ENCODE peak calls at places on chromosomes 4 and X, in nine cellular contexts. One of them, this sample, is unnamed.
A peak's percentile ranks its signal among the peaks of the same experiment; 100 is the strongest.

GRCh38 chr4:26223160-26223559 is 97.7 kb upstream of the RBPJ start:
- DNase-seq in HFFc6: peak; percentile 92
- DNase-seq in dorsolateral prefrontal cortex: no peak
- DNase-seq in tibial nerve: no peak
- DNase-seq in GM12878: no peak
- DNase-seq in Peyer's patch: no peak
- DNase-seq in choroid plexus epithelial cell: no peak
- DNase-seq in fibroblast of lung: peak; percentile 74
- DNase-seq in cardiac fibroblast: no peak
- DNase-seq in this sample: no peak

GRCh38 chrX:31658360-31658759 is 586.5 kb upstream of the FTHL17 start:
- DNase-seq in Peyer's patch: no peak
- DNase-seq in HFFc6: peak; percentile 11
- DNase-seq in cardiac fibroblast: peak; percentile 52
- DNase-seq in dorsolateral prefrontal cortex: no peak
- DNase-seq in fibroblast of lung: peak; percentile 30
- DNase-seq in GM12878: no peak
- DNase-seq in choroid plexus epithelial cell: peak; percentile 46
- DNase-seq in tibial nerve: no peak
- DNase-seq in this sample: no peak

GRCh38 chrX:47854474-47854873 is 17.8 kb downstream of the ZNF81 start:
- DNase-seq in Peyer's patch: peak; percentile 50
- DNase-seq in HFFc6: no peak
- DNase-seq in GM12878: no peak
- DNase-seq in choroid plexus epithelial cell: peak; percentile 55
- DNase-seq in tibial nerve: no peak
- DNase-seq in dorsolateral prefrontal cortex: no peak
- DNase-seq in fibroblast of lung: no peak
- DNase-seq in cardiac fibroblast: peak; percentile 54
- DNase-seq in this sample: peak; percentile 47

GRCh38 chrX:13000311-13000811 is 25.5 kb downstream of the TMSB4X start:
- DNase-seq in Peyer's patch: no peak
- DNase-seq in choroid plexus epithelial cell: no peak
- DNase-seq in HFFc6: no peak
- DNase-seq in dorsolateral prefrontal cortex: no peak
- DNase-seq in fibroblast of lung: no peak
- DNase-seq in GM12878: peak; percentile 90
- DNase-seq in cardiac fibroblast: no peak
- DNase-seq in tibial nerve: no peak
- DNase-seq in this sample: peak; percentile 67

GRCh38 chrX:22134681-22135080 is 102.6 kb downstream of the PHEX start:
- DNase-seq in Peyer's patch: no peak
- DNase-seq in HFFc6: peak; percentile 66
- DNase-seq in fibroblast of lung: peak; percentile 80
- DNase-seq in GM12878: no peak
- DNase-seq in tibial nerve: no peak
- DNase-seq in dorsolateral prefrontal cortex: no peak
- DNase-seq in choroid plexus epithelial cell: peak; percentile 79
- DNase-seq in cardiac fibroblast: peak; percentile 52
- DNase-seq in this sample: no peak

GRCh38 chr4:78325244-78326187 is 226.1 kb upstream of the ANXA3 start:
- DNase-seq in dorsolateral prefrontal cortex: no peak
- DNase-seq in tibial nerve: no peak
- DNase-seq in fibroblast of lung: no peak
- DNase-seq in HFFc6: peak; percentile 53
- DNase-seq in Peyer's patch: no peak
- DNase-seq in cardiac fibroblast: no peak
- DNase-seq in GM12878: no peak
- DNase-seq in choroid plexus epithelial cell: no peak
- DNase-seq in this sample: no peak

GRCh38 chr4:637536-637935 is 12.2 kb downstream of the PDE6B start:
- DNase-seq in tibial nerve: no peak
- DNase-seq in dorsolateral prefrontal cortex: peak; percentile 49
- DNase-seq in HFFc6: no peak
- DNase-seq in cardiac fibroblast: no peak
- DNase-seq in choroid plexus epithelial cell: peak; percentile 11
- DNase-seq in fibroblast of lung: no peak
- DNase-seq in Peyer's patch: no peak
- DNase-seq in GM12878: no peak
- DNase-seq in this sample: no peak

GRCh38 chr4:47167391-47167790 is 136.0 kb downstream of the GABRB1 start:
- DNase-seq in Peyer's patch: no peak
- DNase-seq in cardiac fibroblast: no peak
- DNase-seq in choroid plexus epithelial cell: no peak
- DNase-seq in GM12878: no peak
- DNase-seq in fibroblast of lung: peak; percentile 58
- DNase-seq in HFFc6: no peak
- DNase-seq in tibial nerve: no peak
- DNase-seq in dorsolateral prefrontal cortex: no peak
- DNase-seq in this sample: no peak

GRCh38 chrX:153685751-153686676 is 1.7 kb upstream of the SLC6A8 start:
- DNase-seq in Peyer's patch: peak; percentile 34
- DNase-seq in choroid plexus epithelial cell: no peak
- DNase-seq in HFFc6: no peak
- DNase-seq in GM12878: no peak
- DNase-seq in fibroblast of lung: no peak
- DNase-seq in cardiac fibroblast: no peak
- DNase-seq in dorsolateral prefrontal cortex: peak; percentile 31
- DNase-seq in tibial nerve: no peak
- DNase-seq in this sample: no peak

GRCh38 chr4:88725143-88725542 is 27.5 kb upstream of the NAP1L5 start:
- DNase-seq in dorsolateral prefrontal cortex: no peak
- DNase-seq in fibroblast of lung: no peak
- DNase-seq in cardiac fibroblast: no peak
- DNase-seq in choroid plexus epithelial cell: no peak
- DNase-seq in HFFc6: no peak
- DNase-seq in tibial nerve: no peak
- DNase-seq in Peyer's patch: no peak
- DNase-seq in GM12878: no peak
- DNase-seq in this sample: no peak

GRCh38 chr4:109075617-109076016 is 226.8 kb downstream of the COL25A1 start:
- DNase-seq in tibial nerve: no peak
- DNase-seq in cardiac fibroblast: no peak
- DNase-seq in Peyer's patch: no peak
- DNase-seq in choroid plexus epithelial cell: no peak
- DNase-seq in GM12878: no peak
- DNase-seq in HFFc6: no peak
- DNase-seq in dorsolateral prefrontal cortex: no peak
- DNase-seq in fibroblast of lung: no peak
- DNase-seq in this sample: no peak

GRCh38 chr4:109078724-109079123 is 223.7 kb downstream of the COL25A1 start:
- DNase-seq in GM12878: no peak
- DNase-seq in dorsolateral prefrontal cortex: no peak
- DNase-seq in fibroblast of lung: peak; percentile 95
- DNase-seq in choroid plexus epithelial cell: peak; percentile 93
- DNase-seq in tibial nerve: no peak
- DNase-seq in cardiac fibroblast: peak; percentile 75
- DNase-seq in HFFc6: peak; percentile 41
- DNase-seq in Peyer's patch: no peak
- DNase-seq in this sample: no peak

GRCh38 chr4:109077486-109077885 is 225.0 kb downstream of the COL25A1 start:
- DNase-seq in GM12878: no peak
- DNase-seq in choroid plexus epithelial cell: peak; percentile 67
- DNase-seq in dorsolateral prefrontal cortex: no peak
- DNase-seq in HFFc6: no peak
- DNase-seq in tibial nerve: no peak
- DNase-seq in fibroblast of lung: no peak
- DNase-seq in Peyer's patch: no peak
- DNase-seq in cardiac fibroblast: no peak
- DNase-seq in this sample: no peak

GRCh38 chr4:109079177-109079576 is 223.3 kb downstream of the COL25A1 start:
- DNase-seq in Peyer's patch: no peak
- DNase-seq in choroid plexus epithelial cell: peak; percentile 41
- DNase-seq in HFFc6: peak; percentile 16
- DNase-seq in dorsolateral prefrontal cortex: no peak
- DNase-seq in fibroblast of lung: no peak
- DNase-seq in GM12878: no peak
- DNase-seq in tibial nerve: no peak
- DNase-seq in cardiac fibroblast: no peak
- DNase-seq in this sample: no peak

GRCh38 chr4:109079731-109080130 is 222.7 kb downstream of the COL25A1 start:
- DNase-seq in tibial nerve: no peak
- DNase-seq in Peyer's patch: no peak
- DNase-seq in GM12878: no peak
- DNase-seq in fibroblast of lung: peak; percentile 81
- DNase-seq in cardiac fibroblast: no peak
- DNase-seq in choroid plexus epithelial cell: peak; percentile 49
- DNase-seq in HFFc6: no peak
- DNase-seq in dorsolateral prefrontal cortex: no peak
- DNase-seq in this sample: no peak
- TF ChIP-seq CTCF in tibial nerve: no peak
- TF ChIP-seq CTCF in Peyer's patch: no peak
- TF ChIP-seq CTCF in GM12878: no peak
- TF ChIP-seq CTCF in fibroblast of lung: no peak
- TF ChIP-seq CTCF in cardiac fibroblast: no peak
- TF ChIP-seq CTCF in choroid plexus epithelial cell: no peak
- TF ChIP-seq CTCF in HFFc6: no peak
- TF ChIP-seq CTCF in dorsolateral prefrontal cortex: no peak
- TF ChIP-seq CTCF in this sample: no peak

GRCh38 chr4:181711387-181711786 is 531.8 kb upstream of the TENM3 start:
- DNase-seq in Peyer's patch: no peak
- DNase-seq in HFFc6: no peak
- DNase-seq in tibial nerve: no peak
- DNase-seq in choroid plexus epithelial cell: no peak
- DNase-seq in cardiac fibroblast: no peak
- DNase-seq in GM12878: no peak
- DNase-seq in fibroblast of lung: no peak
- DNase-seq in dorsolateral prefrontal cortex: no peak
- DNase-seq in this sample: no peak
- TF ChIP-seq CTCF in Peyer's patch: no peak
- TF ChIP-seq CTCF in HFFc6: no peak
- TF ChIP-seq CTCF in tibial nerve: no peak
- TF ChIP-seq CTCF in choroid plexus epithelial cell: no peak
- TF ChIP-seq CTCF in cardiac fibroblast: no peak
- TF ChIP-seq CTCF in GM12878: no peak
- TF ChIP-seq CTCF in fibroblast of lung: no peak
- TF ChIP-seq CTCF in dorsolateral prefrontal cortex: no peak
- TF ChIP-seq CTCF in this sample: no peak

GRCh38 chr4:176794151-176794550 is 1.4 kb upstream of the VEGFC start:
- DNase-seq in tibial nerve: no peak
- DNase-seq in choroid plexus epithelial cell: peak; percentile 87
- DNase-seq in fibroblast of lung: peak; percentile 97
- DNase-seq in GM12878: no peak
- DNase-seq in cardiac fibroblast: peak; percentile 85
- DNase-seq in dorsolateral prefrontal cortex: no peak
- DNase-seq in HFFc6: peak; percentile 97
- DNase-seq in Peyer's patch: no peak
- DNase-seq in this sample: no peak

GRCh38 chr4:176791591-176792347 is 953 bp downstream of the VEGFC start:
- DNase-seq in dorsolateral prefrontal cortex: peak; percentile 38
- DNase-seq in choroid plexus epithelial cell: peak; percentile 61
- DNase-seq in cardiac fibroblast: peak; percentile 49
- DNase-seq in fibroblast of lung: peak; percentile 63
- DNase-seq in Peyer's patch: no peak
- DNase-seq in tibial nerve: no peak
- DNase-seq in HFFc6: peak; percentile 43
- DNase-seq in GM12878: no peak
- DNase-seq in this sample: no peak

GRCh38 chr4:176790398-176790797 is 2.3 kb downstream of the VEGFC start:
- DNase-seq in HFFc6: no peak
- DNase-seq in GM12878: no peak
- DNase-seq in Peyer's patch: no peak
- DNase-seq in tibial nerve: no peak
- DNase-seq in fibroblast of lung: no peak
- DNase-seq in dorsolateral prefrontal cortex: no peak
- DNase-seq in cardiac fibroblast: no peak
- DNase-seq in choroid plexus epithelial cell: no peak
- DNase-seq in this sample: no peak

GRCh38 chr4:176793060-176793605 is 411 bp upstream of the VEGFC start:
- DNase-seq in GM12878: no peak
- DNase-seq in cardiac fibroblast: no peak
- DNase-seq in dorsolateral prefrontal cortex: no peak
- DNase-seq in tibial nerve: no peak
- DNase-seq in Peyer's patch: no peak
- DNase-seq in fibroblast of lung: no peak
- DNase-seq in HFFc6: no peak
- DNase-seq in choroid plexus epithelial cell: no peak
- DNase-seq in this sample: no peak

DNA sequence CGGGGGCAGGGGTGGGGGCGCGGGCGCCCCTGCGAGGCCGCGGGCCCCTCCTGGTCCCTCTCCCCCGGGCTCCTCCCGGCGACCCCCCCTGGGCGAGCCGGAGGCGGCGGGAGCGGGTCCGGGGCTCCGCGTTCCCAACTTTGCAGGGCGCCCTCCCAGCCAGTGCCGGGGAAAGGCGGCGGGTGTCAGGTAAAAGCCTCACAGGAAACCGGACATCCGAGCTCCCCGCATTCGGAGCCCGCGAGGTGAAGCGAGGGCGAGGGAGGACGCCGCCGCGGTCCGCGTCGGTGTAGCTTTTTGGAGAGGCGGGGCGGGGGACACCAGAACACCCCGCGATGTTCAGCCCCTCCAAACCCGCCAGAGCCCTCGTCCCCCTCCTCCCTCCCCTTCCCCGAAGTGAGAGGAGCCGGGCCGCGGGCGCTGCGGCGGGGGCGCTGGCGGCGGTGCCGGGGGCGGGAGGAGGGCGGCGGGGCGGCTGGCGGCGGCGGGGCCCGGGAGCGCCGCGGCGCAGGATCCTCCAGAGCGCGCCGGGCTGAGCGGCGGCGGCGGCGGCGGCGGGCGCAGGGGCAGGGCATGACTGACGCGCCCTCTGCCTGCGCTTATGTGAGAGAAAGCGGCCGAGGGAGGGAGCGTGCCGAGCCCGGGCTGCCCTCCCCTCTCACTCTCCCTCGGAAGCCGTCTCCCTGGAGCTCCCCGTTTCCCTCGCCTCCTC is at the start of gene VEGFC:
- DNase-seq in cardiac fibroblast: peak; percentile 79
- DNase-seq in fibroblast of lung: peak; percentile 77
- DNase-seq in dorsolateral prefrontal cortex: peak; percentile 49
- DNase-seq in tibial nerve: no peak
- DNase-seq in Peyer's patch: peak; percentile 51
- DNase-seq in choroid plexus epithelial cell: peak; percentile 69
- DNase-seq in HFFc6: peak; percentile 84
- DNase-seq in GM12878: no peak
- DNase-seq in this sample: peak; percentile 29
- TF ChIP-seq CTCF in cardiac fibroblast: no peak
- TF ChIP-seq CTCF in fibroblast of lung: peak; percentile 3
- TF ChIP-seq CTCF in dorsolateral prefrontal cortex: peak; percentile 29
- TF ChIP-seq CTCF in tibial nerve: no peak
- TF ChIP-seq CTCF in Peyer's patch: no peak
- TF ChIP-seq CTCF in choroid plexus epithelial cell: no peak
- TF ChIP-seq CTCF in HFFc6: no peak
- TF ChIP-seq CTCF in GM12878: peak; percentile 6
- TF ChIP-seq CTCF in this sample: no peak

GRCh38 chr4:100848865-100849264 is 331.0 kb upstream of the EMCN start:
- DNase-seq in choroid plexus epithelial cell: no peak
- DNase-seq in fibroblast of lung: no peak
- DNase-seq in cardiac fibroblast: no peak
- DNase-seq in tibial nerve: no peak
- DNase-seq in dorsolateral prefrontal cortex: no peak
- DNase-seq in HFFc6: no peak
- DNase-seq in GM12878: no peak
- DNase-seq in Peyer's patch: no peak
- DNase-seq in this sample: peak; percentile 21
- TF ChIP-seq CTCF in choroid plexus epithelial cell: peak; percentile 23
- TF ChIP-seq CTCF in fibroblast of lung: no peak
- TF ChIP-seq CTCF in cardiac fibroblast: no peak
- TF ChIP-seq CTCF in tibial nerve: no peak
- TF ChIP-seq CTCF in dorsolateral prefrontal cortex: peak; percentile 11
- TF ChIP-seq CTCF in HFFc6: peak; percentile 14
- TF ChIP-seq CTCF in GM12878: peak; percentile 45
- TF ChIP-seq CTCF in Peyer's patch: peak; percentile 24
- TF ChIP-seq CTCF in this sample: peak; percentile 34

This sample was measured in activated CD8-positive, alpha-beta T cell treated with anti-CD3 and anti-CD28 coated beads for 36 hours.